ENCODE peak calls at places on chromosomes 3 and 15, in seven cellular contexts. T is mesendoderm, A is T-helper 2 cell, F is T-helper 1 cell, L is esophagus squamous epithelium, O is osteoblast, Y is T-helper 17 cell. R is an unnamed sample.

GRCh38 chr15:70762469-70763119 is 764 bp downstream of the UACA start:
- DNase-seq in T (peak; percentile 49), A (no peak), F (no peak), L (no peak), O (peak; percentile 60), Y (no peak), R (peak; percentile 6)

GRCh38 chr3:141152801-141153678 is 78.6 kb upstream of the PXYLP1 start:
- DNase-seq in T (no peak), A (no peak), F (no peak), L (no peak), O (no peak), Y (no peak), R (no peak)

GRCh38 chr3:82030932-82031331 is 269.5 kb upstream of the GBE1 start:
- DNase-seq in T (no peak), A (no peak), F (no peak), L (no peak), O (no peak), Y (no peak), R (no peak)

GRCh38 chr3:43178891-43179366 is 73.0 kb upstream of the POMGNT2 start:
- DNase-seq in T (no peak), A (no peak), F (no peak), L (no peak), O (no peak), Y (no peak), R (no peak)

GRCh38 chr3:31226331-31226730 is 306.4 kb upstream of the STT3B start:
- DNase-seq in T (no peak), A (peak; percentile 24), F (peak; percentile 92), L (no peak), O (no peak), Y (no peak), R (no peak)

GRCh38 chr3:168062679-168063078 is 33.0 kb downstream of the GOLIM4 start:
- DNase-seq in T (no peak), A (no peak), F (no peak), L (no peak), O (no peak), Y (no peak), R (no peak)

GRCh38 chr15:55993804-55994539 is 560 bp upstream of the NEDD4 start:
- DNase-seq in T (peak; percentile 83), A (no peak), F (no peak), L (no peak), O (peak; percentile 73), Y (no peak), R (no peak)

GRCh38 chr15:64149424-64150235 is 1.9 kb upstream of the SNX22 start:
- DNase-seq in T (peak; percentile 81), A (no peak), F (peak; percentile 45), L (no peak), O (no peak), Y (no peak), R (no peak)

GRCh38 chr3:31004025-31004678 is 109.7 kb upstream of the GADL1 start:
- DNase-seq in T (no peak), A (no peak), F (no peak), L (no peak), O (peak; percentile 61), Y (no peak), R (no peak)

GRCh38 chr3:89859738-89860137 is 752.3 kb downstream of the EPHA3 start:
- DNase-seq in T (no peak), A (no peak), F (no peak), L (no peak), O (no peak), Y (no peak), R (no peak)

GRCh38 chr3:182909318-182910040 is 70.9 kb downstream of the DCUN1D1 start:
- DNase-seq in T (peak; percentile 37), A (no peak), F (peak; percentile 20), L (no peak), O (peak; percentile 38), Y (no peak), R (no peak)

GRCh38 chr3:165644331-165644730 is 192.9 kb downstream of the BCHE start:
- DNase-seq in T (no peak), A (no peak), F (no peak), L (no peak), O (no peak), Y (no peak), R (no peak)

GRCh38 chr3:31043184-31043819 is 148.8 kb upstream of the GADL1 start:
- DNase-seq in T (no peak), A (no peak), F (no peak), L (no peak), O (no peak), Y (no peak), R (no peak)

GRCh38 chr3:25378912-25379311 is 49.2 kb upstream of the RARB start:
- DNase-seq in T (no peak), A (no peak), F (no peak), L (no peak), O (no peak), Y (no peak), R (no peak)

GRCh38 chr3:122019493-122019892 is 2.6 kb downstream of the ILDR1 start:
- DNase-seq in T (no peak), A (no peak), F (no peak), L (no peak), O (no peak), Y (no peak), R (no peak)

GRCh38 chr3:127204841-127205582 is 12.1 kb downstream of the PRR23E start:
- DNase-seq in T (no peak), A (no peak), F (no peak), L (no peak), O (no peak), Y (no peak), R (no peak)

GRCh38 chr15:101062471-101063171 is 143.5 kb downstream of the LRRK1 start:
- DNase-seq in T (peak; percentile 47), A (no peak), F (no peak), L (no peak), O (peak; percentile 15), Y (no peak), R (no peak)